ENCODE peak calls at places on chromosomes 1 and 21, in nine cellular contexts. One of them, this sample, is unnamed.

GRCh38 chr1:5640845-5641244 is 351.4 kb downstream of the NPHP4 start:
- DNase-seq in stimulated activated CD8-positive, alpha-beta memory T cell treated with anti-CD3 and anti-CD28 coated beads, Interleukin-2, amount 100 ng/mL, for 48 hours: no peak
- DNase-seq in iris pigment epithelial cell: no peak
- DNase-seq in GM06990: no peak
- DNase-seq in ascending aorta: no peak
- DNase-seq in NCI-H774: no peak
- DNase-seq in CD8-positive, alpha-beta T cell: no peak
- DNase-seq in left ventricle myocardium superior: no peak
- DNase-seq in cerebellar cortex: no peak
- DNase-seq in this sample: no peak

GRCh38 chr21:36610201-36610600 is 88.7 kb upstream of the SIM2 start:
- DNase-seq in ascending aorta: no peak
- DNase-seq in iris pigment epithelial cell: peak
- DNase-seq in GM06990: no peak
- DNase-seq in cerebellar cortex: no peak
- DNase-seq in left ventricle myocardium superior: no peak
- DNase-seq in stimulated activated CD8-positive, alpha-beta memory T cell treated with anti-CD3 and anti-CD28 coated beads, Interleukin-2, amount 100 ng/mL, for 48 hours: no peak
- DNase-seq in CD8-positive, alpha-beta T cell: no peak
- DNase-seq in NCI-H774: no peak
- DNase-seq in this sample: no peak

GRCh38 chr1:33667386-33668282 is 195.2 kb downstream of the ZSCAN20 start:
- DNase-seq in NCI-H774: no peak
- DNase-seq in CD8-positive, alpha-beta T cell: no peak
- DNase-seq in cerebellar cortex: no peak
- DNase-seq in iris pigment epithelial cell: no peak
- DNase-seq in left ventricle myocardium superior: no peak
- DNase-seq in ascending aorta: no peak
- DNase-seq in stimulated activated CD8-positive, alpha-beta memory T cell treated with anti-CD3 and anti-CD28 coated beads, Interleukin-2, amount 100 ng/mL, for 48 hours: no peak
- DNase-seq in GM06990: no peak
- DNase-seq in this sample: no peak

GRCh38 chr21:28160378-28160777 is 832.3 kb downstream of the LTN1 start:
- DNase-seq in iris pigment epithelial cell: peak
- DNase-seq in CD8-positive, alpha-beta T cell: no peak
- DNase-seq in GM06990: no peak
- DNase-seq in NCI-H774: no peak
- DNase-seq in left ventricle myocardium superior: no peak
- DNase-seq in ascending aorta: no peak
- DNase-seq in stimulated activated CD8-positive, alpha-beta memory T cell treated with anti-CD3 and anti-CD28 coated beads, Interleukin-2, amount 100 ng/mL, for 48 hours: no peak
- DNase-seq in cerebellar cortex: no peak
- DNase-seq in this sample: no peak

GRCh38 chr1:7517611-7518330 is 253.3 kb upstream of the VAMP3 start:
- DNase-seq in GM06990: no peak
- DNase-seq in cerebellar cortex: no peak
- DNase-seq in CD8-positive, alpha-beta T cell: no peak
- DNase-seq in stimulated activated CD8-positive, alpha-beta memory T cell treated with anti-CD3 and anti-CD28 coated beads, Interleukin-2, amount 100 ng/mL, for 48 hours: no peak
- DNase-seq in ascending aorta: no peak
- DNase-seq in iris pigment epithelial cell: no peak
- DNase-seq in left ventricle myocardium superior: peak
- DNase-seq in NCI-H774: no peak
- DNase-seq in this sample: no peak

GRCh38 chr1:236320671-236321070 is 38.9 kb upstream of the ERO1B start:
- DNase-seq in cerebellar cortex: no peak
- DNase-seq in stimulated activated CD8-positive, alpha-beta memory T cell treated with anti-CD3 and anti-CD28 coated beads, Interleukin-2, amount 100 ng/mL, for 48 hours: no peak
- DNase-seq in NCI-H774: no peak
- DNase-seq in CD8-positive, alpha-beta T cell: no peak
- DNase-seq in left ventricle myocardium superior: no peak
- DNase-seq in iris pigment epithelial cell: no peak
- DNase-seq in ascending aorta: no peak
- DNase-seq in GM06990: no peak
- DNase-seq in this sample: no peak

GRCh38 chr21:37220433-37220980 is 46.6 kb downstream of the VPS26C start:
- DNase-seq in cerebellar cortex: peak
- DNase-seq in stimulated activated CD8-positive, alpha-beta memory T cell treated with anti-CD3 and anti-CD28 coated beads, Interleukin-2, amount 100 ng/mL, for 48 hours: peak
- DNase-seq in CD8-positive, alpha-beta T cell: peak
- DNase-seq in iris pigment epithelial cell: peak
- DNase-seq in left ventricle myocardium superior: no peak
- DNase-seq in ascending aorta: no peak
- DNase-seq in GM06990: no peak
- DNase-seq in NCI-H774: peak
- DNase-seq in this sample: no peak

GRCh38 chr1:172895050-172895460 is 155.7 kb downstream of the TNFSF18 start:
- DNase-seq in NCI-H774: no peak
- DNase-seq in cerebellar cortex: no peak
- DNase-seq in GM06990: no peak
- DNase-seq in ascending aorta: no peak
- DNase-seq in iris pigment epithelial cell: peak
- DNase-seq in left ventricle myocardium superior: no peak
- DNase-seq in CD8-positive, alpha-beta T cell: peak
- DNase-seq in stimulated activated CD8-positive, alpha-beta memory T cell treated with anti-CD3 and anti-CD28 coated beads, Interleukin-2, amount 100 ng/mL, for 48 hours: no peak
- DNase-seq in this sample: no peak

GRCh38 chr1:207499573-207499972 is 3.6 kb downstream of the CR1 start:
- DNase-seq in cerebellar cortex: peak
- DNase-seq in GM06990: no peak
- DNase-seq in stimulated activated CD8-positive, alpha-beta memory T cell treated with anti-CD3 and anti-CD28 coated beads, Interleukin-2, amount 100 ng/mL, for 48 hours: peak
- DNase-seq in ascending aorta: no peak
- DNase-seq in iris pigment epithelial cell: peak
- DNase-seq in left ventricle myocardium superior: peak
- DNase-seq in NCI-H774: peak
- DNase-seq in CD8-positive, alpha-beta T cell: peak
- DNase-seq in this sample: peak

GRCh38 chr1:81998165-81998564 is 197.4 kb downstream of the ADGRL2 start:
- DNase-seq in CD8-positive, alpha-beta T cell: no peak
- DNase-seq in NCI-H774: no peak
- DNase-seq in cerebellar cortex: no peak
- DNase-seq in iris pigment epithelial cell: peak
- DNase-seq in left ventricle myocardium superior: no peak
- DNase-seq in ascending aorta: no peak
- DNase-seq in stimulated activated CD8-positive, alpha-beta memory T cell treated with anti-CD3 and anti-CD28 coated beads, Interleukin-2, amount 100 ng/mL, for 48 hours: no peak
- DNase-seq in GM06990: no peak
- DNase-seq in this sample: no peak

This sample was measured in left colon.